ENCODE peak calls at places on chromosome 16, in five cellular contexts. M, D, G, T and B are unnamed samples.

GRCh38 chr16:24208710-24209109 is 47.4 kb upstream of the CACNG3 start:
- DNase-seq in M (no peak), D (no peak), G (no peak), T (no peak), B (no peak)

GRCh38 chr16:17238285-17239028 is 232.3 kb downstream of the XYLT1 start:
- DNase-seq in M (no peak), D (no peak), G (no peak), T (no peak), B (no peak)

GRCh38 chr16:75116081-75116910 is at the start of gene LDHD:
- DNase-seq in M (peak), D (peak), G (peak), T (peak), B (peak)

GRCh38 chr16:9241177-9241576 is 149.7 kb downstream of the HAPSTR1 start:
- DNase-seq in M (no peak), D (no peak), G (no peak), T (no peak), B (no peak)

GRCh38 chr16:4846503-4846900 is 586 bp downstream of the GLYR1 start:
- DNase-seq in M (peak), D (peak), G (no peak), T (no peak), B (no peak)

GRCh38 chr16:76386784-76387183 is 109.6 kb downstream of the CNTNAP4 start:
- DNase-seq in M (no peak), D (peak), G (no peak), T (no peak), B (no peak)

GRCh38 chr16:76705883-76706282 is 428.7 kb downstream of the CNTNAP4 start:
- DNase-seq in M (no peak), D (no peak), G (no peak), T (no peak), B (no peak)

GRCh38 chr16:71526111-71526998 is at the start of gene CHST4:
- DNase-seq in M (no peak), D (peak), G (no peak), T (no peak), B (no peak)

GRCh38 chr16:50036426-50036825 is 11.4 kb downstream of the CNEP1R1 start:
- DNase-seq in M (no peak), D (no peak), G (no peak), T (no peak), B (no peak)

GRCh38 chr16:1392826-1393225 is 21.7 kb downstream of the UNKL start:
- DNase-seq in M (no peak), D (no peak), G (no peak), T (no peak), B (no peak)

GRCh38 chr16:3963203-3963602 is 82.7 kb upstream of the CREBBP start:
- DNase-seq in M (no peak), D (no peak), G (no peak), T (no peak), B (no peak)

GRCh38 chr16:73064227-73064995 is 16.5 kb upstream of the ZFHX3 start:
- DNase-seq in M (no peak), D (no peak), G (no peak), T (no peak), B (no peak)

GRCh38 chr16:63385714-63386113 is 1349.5 kb upstream of the CDH8 start:
- DNase-seq in M (no peak), D (no peak), G (no peak), T (no peak), B (no peak)

DNA sequence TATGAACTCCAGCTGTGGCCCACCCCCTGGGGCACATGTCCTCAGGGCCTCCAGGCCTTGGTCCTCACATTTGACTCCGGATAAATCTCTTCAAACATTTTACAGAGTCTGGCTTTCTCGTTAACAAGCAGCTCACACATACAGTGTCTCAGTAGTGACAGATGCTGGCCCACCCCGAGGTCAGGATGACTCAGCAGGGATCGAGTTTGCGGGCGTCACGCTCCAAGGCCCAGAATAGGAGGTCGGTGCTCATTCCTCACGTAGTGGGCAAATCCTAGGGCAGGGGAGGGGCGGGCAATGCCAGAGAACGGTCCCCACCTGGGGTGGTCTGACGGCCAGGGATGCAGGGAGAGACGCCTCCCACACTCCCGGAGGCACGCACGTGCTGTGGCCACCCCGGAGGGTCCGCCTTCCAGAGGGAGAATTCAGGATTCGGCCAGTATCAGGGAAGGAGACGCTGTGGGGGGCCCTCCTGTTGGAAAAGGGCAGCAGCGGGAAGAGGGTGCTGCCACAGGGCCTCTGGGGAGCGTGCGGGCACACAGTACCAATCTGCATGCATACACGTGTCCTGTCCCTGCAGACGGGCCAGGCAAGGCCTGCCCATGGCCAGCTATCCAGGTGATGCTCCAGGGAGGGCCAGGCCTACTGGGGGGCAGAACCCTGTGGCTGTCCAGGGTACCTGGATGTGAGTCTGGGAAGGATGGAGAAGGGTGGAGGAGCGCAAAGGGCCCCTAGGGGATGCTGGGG is 8.6 kb downstream of the SLC7A5 start:
- DNase-seq in M (no peak), D (peak), G (no peak), T (no peak), B (no peak)
- TF ChIP-seq POLR2A in M (no peak), D (no peak), G (no peak), T (no peak), B (no peak)

GRCh38 chr16:29765167-29766032 is 12.7 kb upstream of the ZG16 start:
- DNase-seq in M (no peak), D (no peak), G (no peak), T (no peak), B (no peak)
- TF ChIP-seq EP300 in M (no peak), D (no peak), G (no peak), T (peak), B (no peak)

DNA sequence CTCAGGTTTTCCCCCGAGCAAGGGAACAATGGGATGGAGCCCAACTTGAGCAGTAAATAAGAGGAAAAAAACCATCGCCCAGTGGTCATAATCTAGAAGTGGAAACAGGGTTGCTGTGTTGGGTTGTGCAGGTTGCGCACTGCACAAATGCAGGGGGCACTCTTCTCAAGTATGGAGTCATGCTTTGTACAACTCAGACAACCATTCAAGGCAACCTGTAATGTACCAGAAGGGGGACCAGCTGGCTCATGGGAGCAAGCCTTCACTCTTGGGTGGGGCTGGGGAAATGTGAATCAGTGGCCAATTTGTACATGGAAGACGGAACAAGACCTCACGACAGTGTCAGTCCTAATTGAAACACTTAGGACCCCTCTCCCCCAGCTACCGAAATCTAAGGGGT is 23.9 kb upstream of the LITAF start:
- DNase-seq in M (no peak), D (peak), G (no peak), T (no peak), B (no peak)
- TF ChIP-seq CTCF in M (no peak), D (no peak), G (no peak), T (peak), B (no peak)

DNA sequence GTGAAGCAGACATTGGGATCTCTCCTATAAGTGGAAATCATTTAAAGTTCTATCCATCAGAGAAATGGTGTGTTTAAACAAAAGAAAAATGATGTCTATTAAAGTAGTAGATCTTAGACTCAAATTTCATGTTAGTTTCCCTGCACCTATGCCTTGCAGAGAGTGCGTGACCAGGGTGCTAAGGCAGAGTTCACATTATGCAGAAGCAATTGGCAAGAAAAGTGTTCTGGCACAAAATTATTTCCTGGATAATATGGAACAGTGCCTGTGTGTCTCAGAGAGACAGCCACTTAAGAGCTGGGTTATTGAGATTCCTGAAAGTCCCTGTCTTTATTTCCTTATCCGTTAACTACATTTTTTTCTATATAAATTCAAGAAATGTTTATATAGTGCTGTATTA is 457.0 kb downstream of the CDH8 start:
- DNase-seq in M (no peak), D (no peak), G (no peak), T (no peak), B (no peak)
- TF ChIP-seq POLR2A in M (no peak), D (no peak), G (no peak), T (no peak), B (no peak)

GRCh38 chr16:15811778-15812750 is 44.8 kb downstream of the MYH11 start:
- DNase-seq in M (peak), D (peak), G (no peak), T (no peak), B (no peak)
- TF ChIP-seq EP300 in M (no peak), D (no peak), G (no peak), T (no peak), B (peak)

DNA sequence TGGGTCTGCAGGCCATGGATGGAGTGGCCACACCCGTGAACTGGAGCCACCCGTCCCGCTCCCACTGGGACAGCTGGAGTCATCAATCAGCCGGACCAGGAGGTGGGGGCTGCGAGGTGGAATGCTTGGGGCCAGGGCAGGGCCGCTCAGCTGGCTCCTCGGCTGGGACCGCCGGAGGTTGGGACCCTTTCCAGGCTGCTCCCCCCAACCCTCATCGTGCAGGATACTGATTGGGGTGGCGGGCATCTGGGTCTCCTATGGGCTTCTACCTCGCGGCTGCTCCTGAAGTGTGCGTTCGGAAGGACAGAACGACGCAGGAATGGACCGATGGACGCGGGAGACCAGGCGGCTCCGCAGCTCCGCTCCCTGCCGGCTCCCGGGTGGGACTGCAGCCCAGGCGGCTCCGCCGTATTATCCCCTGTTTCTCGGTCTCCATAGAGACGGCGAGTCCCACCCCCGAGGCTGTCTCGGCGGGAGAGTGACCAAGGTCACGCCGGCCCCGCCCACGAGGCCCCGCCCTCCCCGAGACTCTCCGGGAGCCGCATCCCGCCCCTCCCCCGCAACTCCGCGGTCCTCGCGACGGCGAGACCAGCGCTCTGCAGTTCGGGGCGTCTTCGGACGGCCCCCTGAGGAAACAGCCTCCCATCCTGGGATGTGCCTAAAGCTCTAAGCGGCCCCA is at the start of gene TPPP3:
- DNase-seq in M (peak), D (peak), G (peak), T (peak), B (peak)
- TF ChIP-seq CTCF in M (peak), D (peak), G (peak), T (peak), B (peak)

DNA sequence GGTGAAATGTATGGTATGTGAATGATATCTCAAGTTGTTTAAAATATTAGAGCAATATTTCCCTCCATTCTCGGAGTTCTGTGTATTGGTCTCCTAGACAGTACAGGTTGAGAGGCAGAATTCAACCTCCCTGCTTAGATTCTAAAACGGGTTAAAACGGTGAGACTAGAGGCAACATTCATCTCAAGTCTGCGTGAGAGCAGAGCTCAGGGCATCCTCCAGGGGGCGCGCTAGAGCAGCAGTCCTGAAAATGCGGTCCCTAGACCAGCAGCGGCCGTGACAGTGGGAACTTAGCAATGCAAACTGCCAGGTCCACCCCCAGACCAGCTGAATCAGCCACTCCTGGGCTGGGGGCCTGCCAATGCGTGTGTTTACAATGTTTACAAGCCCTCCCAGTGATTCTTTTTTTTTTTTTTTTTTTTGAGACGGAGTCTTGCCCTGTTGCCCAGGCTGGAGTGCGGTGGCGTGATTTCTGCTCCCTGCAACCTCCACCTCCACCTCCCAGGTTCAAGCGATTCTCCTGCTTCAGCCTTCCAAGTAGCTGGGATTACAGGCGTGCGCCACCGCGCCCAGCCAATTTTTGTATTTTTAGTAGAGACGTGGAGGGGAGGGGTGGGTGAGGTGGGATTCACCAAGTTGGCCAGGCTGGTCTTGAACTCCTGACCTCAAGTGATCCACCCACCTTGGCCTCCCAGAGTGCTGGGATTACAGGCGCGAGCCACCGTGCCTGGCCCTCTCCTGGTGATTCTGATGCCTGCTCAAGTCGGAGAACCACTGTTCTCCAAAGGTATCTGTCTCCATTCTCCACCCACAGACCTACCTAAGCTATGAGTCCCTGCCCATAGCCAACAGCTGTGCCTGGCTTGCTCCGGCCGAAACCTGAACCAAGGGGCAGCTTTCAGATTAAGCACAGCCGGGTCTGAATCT is 24.2 kb downstream of the KLHL36 start:
- DNase-seq in M (peak), D (peak), G (peak), T (peak), B (peak)
- TF ChIP-seq POLR2A in M (no peak), D (no peak), G (no peak), T (no peak), B (no peak)

GRCh38 chr16:21501869-21502667 is 97.3 kb upstream of the METTL9 start:
- DNase-seq in M (peak), D (peak), G (peak), T (peak), B (peak)
- TF ChIP-seq EP300 in M (no peak), D (no peak), G (no peak), T (no peak), B (peak)